ENCODE peak calls at places on chromosomes 3 and 15, in ten cellular contexts. One of them, this sample, is unnamed.

GRCh38 chr3:151552589-151552988 is 91.7 kb upstream of the IGSF10 start:
- DNase-seq in mesothelial cell of epicardium: no peak
- DNase-seq in BE2C: no peak
- DNase-seq in HFF-Myc: no peak
- DNase-seq in foreskin fibroblast: no peak
- DNase-seq in mucosa of descending colon: no peak
- DNase-seq in hepatocyte: no peak
- DNase-seq in suprapubic skin: no peak
- DNase-seq in uterus: no peak
- DNase-seq in omental fat pad: no peak
- DNase-seq in this sample: no peak

GRCh38 chr15:60541784-60542617 is 63.1 kb upstream of the ICE2 start:
- DNase-seq in mesothelial cell of epicardium: no peak
- DNase-seq in BE2C: no peak
- DNase-seq in HFF-Myc: no peak
- DNase-seq in foreskin fibroblast: peak
- DNase-seq in mucosa of descending colon: no peak
- DNase-seq in hepatocyte: no peak
- DNase-seq in suprapubic skin: no peak
- DNase-seq in uterus: no peak
- DNase-seq in omental fat pad: no peak
- DNase-seq in this sample: no peak

GRCh38 chr15:62901087-62901486 is 141.5 kb upstream of the TPM1 start:
- DNase-seq in mesothelial cell of epicardium: no peak
- DNase-seq in BE2C: no peak
- DNase-seq in HFF-Myc: no peak
- DNase-seq in foreskin fibroblast: no peak
- DNase-seq in mucosa of descending colon: no peak
- DNase-seq in hepatocyte: no peak
- DNase-seq in suprapubic skin: no peak
- DNase-seq in uterus: no peak
- DNase-seq in omental fat pad: no peak
- DNase-seq in this sample: no peak

GRCh38 chr3:142912440-142913172 is 23.7 kb upstream of the PCOLCE2 start:
- DNase-seq in mesothelial cell of epicardium: no peak
- DNase-seq in BE2C: no peak
- DNase-seq in HFF-Myc: no peak
- DNase-seq in foreskin fibroblast: peak
- DNase-seq in mucosa of descending colon: no peak
- DNase-seq in hepatocyte: no peak
- DNase-seq in suprapubic skin: no peak
- DNase-seq in uterus: no peak
- DNase-seq in omental fat pad: no peak
- DNase-seq in this sample: no peak

GRCh38 chr3:145182196-145182911 is 978.6 kb downstream of the PLOD2 start:
- DNase-seq in mesothelial cell of epicardium: no peak
- DNase-seq in BE2C: no peak
- DNase-seq in HFF-Myc: no peak
- DNase-seq in foreskin fibroblast: peak
- DNase-seq in mucosa of descending colon: no peak
- DNase-seq in hepatocyte: no peak
- DNase-seq in suprapubic skin: no peak
- DNase-seq in uterus: no peak
- DNase-seq in omental fat pad: no peak
- DNase-seq in this sample: no peak

GRCh38 chr3:168803536-168803935 is 707.8 kb upstream of the GOLIM4 start:
- DNase-seq in mesothelial cell of epicardium: no peak
- DNase-seq in BE2C: no peak
- DNase-seq in HFF-Myc: no peak
- DNase-seq in foreskin fibroblast: peak
- DNase-seq in mucosa of descending colon: no peak
- DNase-seq in hepatocyte: no peak
- DNase-seq in suprapubic skin: no peak
- DNase-seq in uterus: no peak
- DNase-seq in omental fat pad: no peak
- DNase-seq in this sample: no peak

GRCh38 chr15:93166675-93167074 is 77.7 kb upstream of the RGMA start:
- DNase-seq in mesothelial cell of epicardium: no peak
- DNase-seq in BE2C: no peak
- DNase-seq in HFF-Myc: no peak
- DNase-seq in foreskin fibroblast: no peak
- DNase-seq in mucosa of descending colon: no peak
- DNase-seq in hepatocyte: no peak
- DNase-seq in suprapubic skin: no peak
- DNase-seq in uterus: no peak
- DNase-seq in omental fat pad: no peak
- DNase-seq in this sample: no peak

GRCh38 chr3:55721716-55722484 is 234.8 kb upstream of the WNT5A start:
- DNase-seq in mesothelial cell of epicardium: no peak
- DNase-seq in BE2C: no peak
- DNase-seq in HFF-Myc: no peak
- DNase-seq in foreskin fibroblast: peak
- DNase-seq in mucosa of descending colon: peak
- DNase-seq in hepatocyte: peak
- DNase-seq in suprapubic skin: no peak
- DNase-seq in uterus: peak
- DNase-seq in omental fat pad: no peak
- DNase-seq in this sample: no peak

GRCh38 chr3:170709046-170709445 is 123.2 kb upstream of the SLC7A14 start:
- DNase-seq in mesothelial cell of epicardium: no peak
- DNase-seq in BE2C: no peak
- DNase-seq in HFF-Myc: peak
- DNase-seq in foreskin fibroblast: peak
- DNase-seq in mucosa of descending colon: peak
- DNase-seq in hepatocyte: peak
- DNase-seq in suprapubic skin: no peak
- DNase-seq in uterus: no peak
- DNase-seq in omental fat pad: no peak
- DNase-seq in this sample: no peak

DNA sequence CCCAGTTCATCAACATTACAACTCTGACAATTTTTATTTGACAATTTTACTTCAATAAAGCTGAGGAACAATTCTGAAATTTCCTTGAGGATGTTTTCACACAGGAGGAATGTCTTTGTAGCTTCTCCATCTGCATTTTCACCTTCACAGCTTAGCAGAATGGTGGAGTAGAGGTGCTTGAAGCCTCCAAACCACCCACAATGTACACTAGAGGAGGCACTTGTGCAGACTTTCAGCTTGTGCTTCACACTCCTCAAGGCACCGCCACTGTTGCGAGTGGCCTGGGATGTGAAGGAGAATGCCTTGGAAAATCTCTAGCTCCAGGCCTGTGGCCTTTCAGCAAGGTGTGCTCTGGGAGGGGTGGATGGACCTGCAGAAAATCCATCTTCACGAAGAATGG is 181.9 kb downstream of the EPHB1 start:
- DNase-seq in mesothelial cell of epicardium: no peak
- DNase-seq in BE2C: no peak
- DNase-seq in HFF-Myc: no peak
- DNase-seq in foreskin fibroblast: no peak
- DNase-seq in mucosa of descending colon: no peak
- DNase-seq in hepatocyte: no peak
- DNase-seq in suprapubic skin: no peak
- DNase-seq in uterus: no peak
- DNase-seq in omental fat pad: no peak
- DNase-seq in this sample: no peak
- TF ChIP-seq CTCF in mesothelial cell of epicardium: no peak
- TF ChIP-seq CTCF in BE2C: peak
- TF ChIP-seq CTCF in HFF-Myc: no peak
- TF ChIP-seq CTCF in foreskin fibroblast: no peak
- TF ChIP-seq CTCF in mucosa of descending colon: no peak
- TF ChIP-seq CTCF in hepatocyte: no peak
- TF ChIP-seq CTCF in suprapubic skin: no peak
- TF ChIP-seq CTCF in uterus: no peak
- TF ChIP-seq CTCF in omental fat pad: no peak
- TF ChIP-seq CTCF in this sample: no peak

GRCh38 chr3:46860381-46861292 is 2.6 kb downstream of the MYL3 start:
- DNase-seq in mesothelial cell of epicardium: peak
- DNase-seq in BE2C: peak
- DNase-seq in HFF-Myc: no peak
- DNase-seq in foreskin fibroblast: no peak
- DNase-seq in mucosa of descending colon: peak
- DNase-seq in hepatocyte: peak
- DNase-seq in suprapubic skin: peak
- DNase-seq in uterus: peak
- DNase-seq in omental fat pad: no peak
- DNase-seq in this sample: peak
- TF ChIP-seq CTCF in mesothelial cell of epicardium: peak
- TF ChIP-seq CTCF in BE2C: peak
- TF ChIP-seq CTCF in HFF-Myc: peak
- TF ChIP-seq CTCF in foreskin fibroblast: peak
- TF ChIP-seq CTCF in mucosa of descending colon: no peak
- TF ChIP-seq CTCF in hepatocyte: peak
- TF ChIP-seq CTCF in suprapubic skin: no peak
- TF ChIP-seq CTCF in uterus: no peak
- TF ChIP-seq CTCF in omental fat pad: no peak
- TF ChIP-seq CTCF in this sample: no peak

DNA sequence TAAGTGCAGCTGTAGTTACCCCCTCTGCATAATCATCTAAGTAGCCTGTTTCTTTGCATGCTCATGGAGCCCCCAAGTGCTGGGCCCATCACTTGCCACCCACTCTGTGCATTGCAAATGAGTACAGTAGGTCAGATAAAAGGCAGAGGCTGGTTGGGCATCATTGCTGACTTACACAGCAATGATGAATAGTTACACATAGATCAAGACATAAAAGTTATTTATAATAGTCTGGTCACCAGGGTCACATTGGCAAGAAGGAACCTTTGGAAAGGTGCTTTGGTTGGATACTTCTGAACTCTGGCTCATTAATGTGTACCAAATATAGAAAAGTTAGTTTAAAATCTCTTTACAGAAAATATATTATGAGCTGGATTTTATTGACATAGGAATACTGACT is 111.6 kb downstream of the MITF start:
- DNase-seq in mesothelial cell of epicardium: no peak
- DNase-seq in BE2C: no peak
- DNase-seq in HFF-Myc: no peak
- DNase-seq in foreskin fibroblast: no peak
- DNase-seq in mucosa of descending colon: no peak
- DNase-seq in hepatocyte: no peak
- DNase-seq in suprapubic skin: no peak
- DNase-seq in uterus: no peak
- DNase-seq in omental fat pad: no peak
- DNase-seq in this sample: no peak
- TF ChIP-seq CTCF in mesothelial cell of epicardium: no peak
- TF ChIP-seq CTCF in BE2C: no peak
- TF ChIP-seq CTCF in HFF-Myc: no peak
- TF ChIP-seq CTCF in foreskin fibroblast: no peak
- TF ChIP-seq CTCF in mucosa of descending colon: no peak
- TF ChIP-seq CTCF in hepatocyte: no peak
- TF ChIP-seq CTCF in suprapubic skin: no peak
- TF ChIP-seq CTCF in uterus: no peak
- TF ChIP-seq CTCF in omental fat pad: no peak
- TF ChIP-seq CTCF in this sample: no peak

GRCh38 chr15:31325976-31326728 is 483 bp upstream of the KLF13 start:
- DNase-seq in mesothelial cell of epicardium: peak
- DNase-seq in BE2C: peak
- DNase-seq in HFF-Myc: peak
- DNase-seq in foreskin fibroblast: peak
- DNase-seq in mucosa of descending colon: peak
- DNase-seq in hepatocyte: peak
- DNase-seq in suprapubic skin: peak
- DNase-seq in uterus: peak
- DNase-seq in omental fat pad: peak
- DNase-seq in this sample: peak
- TF ChIP-seq CTCF in mesothelial cell of epicardium: no peak
- TF ChIP-seq CTCF in BE2C: no peak
- TF ChIP-seq CTCF in HFF-Myc: no peak
- TF ChIP-seq CTCF in foreskin fibroblast: no peak
- TF ChIP-seq CTCF in mucosa of descending colon: no peak
- TF ChIP-seq CTCF in hepatocyte: no peak
- TF ChIP-seq CTCF in suprapubic skin: no peak
- TF ChIP-seq CTCF in uterus: no peak
- TF ChIP-seq CTCF in omental fat pad: no peak
- TF ChIP-seq CTCF in this sample: no peak

GRCh38 chr3:45084820-45085816 is 59.0 kb downstream of the CLEC3B start:
- DNase-seq in mesothelial cell of epicardium: no peak
- DNase-seq in BE2C: no peak
- DNase-seq in HFF-Myc: no peak
- DNase-seq in foreskin fibroblast: peak
- DNase-seq in mucosa of descending colon: no peak
- DNase-seq in hepatocyte: peak
- DNase-seq in suprapubic skin: no peak
- DNase-seq in uterus: no peak
- DNase-seq in omental fat pad: no peak
- DNase-seq in this sample: no peak
- TF ChIP-seq CTCF in mesothelial cell of epicardium: no peak
- TF ChIP-seq CTCF in BE2C: no peak
- TF ChIP-seq CTCF in HFF-Myc: no peak
- TF ChIP-seq CTCF in foreskin fibroblast: no peak
- TF ChIP-seq CTCF in mucosa of descending colon: no peak
- TF ChIP-seq CTCF in hepatocyte: no peak
- TF ChIP-seq CTCF in suprapubic skin: no peak
- TF ChIP-seq CTCF in uterus: no peak
- TF ChIP-seq CTCF in omental fat pad: no peak
- TF ChIP-seq CTCF in this sample: no peak

DNA sequence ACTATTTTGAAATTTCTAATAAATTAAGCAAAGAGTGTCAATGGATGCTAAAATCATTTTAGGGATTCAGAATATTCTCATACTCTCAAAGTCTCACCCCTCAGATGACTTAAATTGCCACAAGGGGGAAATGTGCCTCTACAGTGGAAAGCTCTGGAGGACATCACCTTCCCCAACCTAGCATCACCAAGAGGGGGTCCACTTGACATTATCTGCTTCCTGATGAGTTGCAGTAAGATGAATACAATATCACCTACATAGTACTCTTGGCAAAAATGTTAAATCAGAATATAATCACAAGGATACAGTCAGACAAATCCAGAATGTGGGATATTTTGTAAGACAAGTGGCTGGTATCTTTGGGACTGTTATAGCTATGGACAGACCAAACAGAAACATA is 290.1 kb downstream of the MFSD1 start:
- DNase-seq in mesothelial cell of epicardium: no peak
- DNase-seq in BE2C: no peak
- DNase-seq in HFF-Myc: no peak
- DNase-seq in foreskin fibroblast: peak
- DNase-seq in mucosa of descending colon: no peak
- DNase-seq in hepatocyte: no peak
- DNase-seq in suprapubic skin: no peak
- DNase-seq in uterus: no peak
- DNase-seq in omental fat pad: no peak
- DNase-seq in this sample: no peak
- TF ChIP-seq CTCF in mesothelial cell of epicardium: no peak
- TF ChIP-seq CTCF in BE2C: no peak
- TF ChIP-seq CTCF in HFF-Myc: no peak
- TF ChIP-seq CTCF in foreskin fibroblast: no peak
- TF ChIP-seq CTCF in mucosa of descending colon: no peak
- TF ChIP-seq CTCF in hepatocyte: no peak
- TF ChIP-seq CTCF in suprapubic skin: no peak
- TF ChIP-seq CTCF in uterus: no peak
- TF ChIP-seq CTCF in omental fat pad: no peak
- TF ChIP-seq CTCF in this sample: no peak